ENCODE peak calls at places on chromosome 11, in nine cellular contexts. T, W, P, I, B, K, L, Z and G are unnamed samples.
A peak's percentile ranks its signal among the peaks of the same experiment; 100 is the strongest.

GRCh38 chr11:20353829-20354434 is 9.6 kb upstream of the HTATIP2 start:
- DNase-seq in T (no peak), W (peak; percentile 8), P (peak; percentile 51), I (no peak), B (peak; percentile 28), K (peak; percentile 35), L (no peak), Z (peak; percentile 68), G (no peak)

GRCh38 chr11:28169816-28170215 is 61.6 kb downstream of the METTL15 start:
- DNase-seq in T (no peak), W (no peak), P (no peak), I (no peak), B (no peak), K (no peak), L (no peak), Z (no peak), G (no peak)

GRCh38 chr11:121661796-121662508 is 209.2 kb upstream of the SORL1-AS1 start:
- DNase-seq in T (no peak), W (no peak), P (no peak), I (no peak), B (peak; percentile 68), K (no peak), L (peak; percentile 65), Z (peak; percentile 9), G (no peak)

GRCh38 chr11:128662960-128663359 is 30.9 kb upstream of the FLI1 start:
- DNase-seq in T (no peak), W (no peak), P (no peak), I (no peak), B (no peak), K (no peak), L (no peak), Z (no peak), G (no peak)

GRCh38 chr11:86722748-86723147 is 50.3 kb upstream of the ME3 start:
- DNase-seq in T (no peak), W (no peak), P (no peak), I (no peak), B (no peak), K (no peak), L (no peak), Z (no peak), G (no peak)

GRCh38 chr11:11584446-11584810 is 37.4 kb downstream of the GALNT18 start:
- DNase-seq in T (peak; percentile 84), W (no peak), P (no peak), I (no peak), B (peak; percentile 82), K (peak; percentile 66), L (peak; percentile 87), Z (no peak), G (no peak)

GRCh38 chr11:7536102-7536501 is 22.3 kb downstream of the PPFIBP2 start:
- DNase-seq in T (no peak), W (no peak), P (no peak), I (no peak), B (no peak), K (no peak), L (no peak), Z (no peak), G (no peak)

GRCh38 chr11:73198677-73199076 is 19.4 kb upstream of the P2RY2 start:
- DNase-seq in T (peak; percentile 86), W (no peak), P (no peak), I (no peak), B (no peak), K (no peak), L (no peak), Z (peak; percentile 54), G (no peak)

GRCh38 chr11:111635706-111636045 is 33.4 kb downstream of the SIK2 start:
- DNase-seq in T (no peak), W (peak; percentile 17), P (peak; percentile 70), I (no peak), B (no peak), K (no peak), L (peak; percentile 29), Z (no peak), G (no peak)